ENCODE peak calls at places on chromosomes 11 and 22, in five cellular contexts. V is coronary artery, Q is uterus, S is choroid plexus epithelial cell, M is HCT116. X is an unnamed sample.
A peak's percentile ranks its signal among the peaks of the same experiment; 100 is the strongest.

GRCh38 chr22:19597399-19597735 is 73.2 kb upstream of the CLDN5 start:
- DNase-seq in S (no peak), Q (no peak), M (no peak), V (no peak), X (no peak)

GRCh38 chr11:71322861-71323582 is 70.6 kb upstream of the SHANK2 start:
- DNase-seq in Q (no peak), V (no peak), S (no peak), M (no peak), X (no peak)

GRCh38 chr11:69645801-69646492 is 5.0 kb downstream of the CCND1 start:
- DNase-seq in Q (no peak), S (no peak), V (no peak), M (no peak), X (no peak)

GRCh38 chr22:44025171-44026065 is 1.3 kb downstream of the PARVB start:
- DNase-seq in Q (peak; percentile 44), V (no peak), M (no peak), S (no peak), X (no peak)

GRCh38 chr11:3984896-3985295 is 109.7 kb upstream of the RRM1 start:
- DNase-seq in V (no peak), S (peak; percentile 61), Q (no peak), M (no peak), X (no peak)

GRCh38 chr11:78796956-78797355 is 222.3 kb upstream of the NARS2 start:
- DNase-seq in M (no peak), V (no peak), Q (no peak), S (peak; percentile 92), X (no peak)

GRCh38 chr11:9160166-9160565 is 68.8 kb upstream of the SCUBE2 start:
- DNase-seq in M (no peak), Q (no peak), V (no peak), S (peak; percentile 21), X (no peak)

GRCh38 chr11:82814379-82814778 is 80.7 kb upstream of the FAM181B start:
- DNase-seq in V (no peak), Q (no peak), S (no peak), M (no peak), X (no peak)

GRCh38 chr11:65880844-65881421 is 1.3 kb downstream of the CTSW start:
- DNase-seq in Q (no peak), M (no peak), V (no peak), S (no peak), X (no peak)

GRCh38 chr22:47292546-47293320 is 530.3 kb downstream of the TBC1D22A start:
- DNase-seq in V (peak; percentile 33), Q (peak; percentile 1), M (no peak), S (peak; percentile 72), X (no peak)

GRCh38 chr22:44632823-44633478 is 69.1 kb upstream of the PRR5 start:
- DNase-seq in M (no peak), S (no peak), Q (no peak), V (no peak), X (no peak)

GRCh38 chr22:46734830-46735453 is 3.1 kb downstream of the CERK start:
- DNase-seq in Q (no peak), S (peak; percentile 29), V (no peak), M (no peak), X (peak; percentile 43)

GRCh38 chr11:108654994-108655631 is 9.8 kb upstream of the DDX10 start:
- DNase-seq in V (no peak), S (peak; percentile 79), M (peak; percentile 54), Q (peak; percentile 27), X (no peak)

GRCh38 chr22:36510966-36511881 is 4.4 kb upstream of the FOXRED2 start:
- DNase-seq in V (no peak), M (no peak), S (peak; percentile 76), Q (no peak), X (no peak)

GRCh38 chr11:59545179-59546020 is 34.1 kb downstream of the OR4D9 start:
- DNase-seq in S (peak; percentile 93), Q (no peak), M (peak; percentile 91), V (no peak), X (no peak)

GRCh38 chr11:118417801-118418200 is 16.4 kb downstream of the ATP5MG start:
- DNase-seq in M (no peak), Q (no peak), S (no peak), V (no peak), X (no peak)

GRCh38 chr22:46069518-46070214 is 80.7 kb upstream of the PPARA start:
- DNase-seq in V (peak; percentile 95), M (peak; percentile 91), S (peak; percentile 70), Q (peak; percentile 94), X (no peak)

GRCh38 chr11:135069043-135069442 is 657.0 kb upstream of the B3GAT1 start:
- DNase-seq in S (no peak), Q (no peak), M (no peak), V (no peak), X (no peak)

GRCh38 chr22:43213066-43213465 is 26.1 kb upstream of the TTLL12 start:
- DNase-seq in M (no peak), V (no peak), Q (no peak), S (no peak), X (no peak)

GRCh38 chr22:44459041-44459440 is 39.0 kb downstream of the RTL6 start:
- DNase-seq in M (no peak), S (no peak), Q (no peak), V (peak; percentile 35), X (no peak)

GRCh38 chr11:6610591-6610990 is 1.4 kb downstream of the TAF10 start:
- DNase-seq in Q (peak; percentile 39), S (no peak), V (peak; percentile 73), M (no peak), X (no peak)

GRCh38 chr22:22923379-22923778 is 35.8 kb downstream of the IGLL5 start:
- DNase-seq in M (no peak), Q (no peak), V (no peak), S (no peak), X (no peak)

GRCh38 chr22:27223317-27224177 is 566.2 kb downstream of the MIAT start:
- DNase-seq in M (no peak), S (peak; percentile 87), V (peak; percentile 60), Q (no peak), X (no peak)

GRCh38 chr11:1649021-1649420 is 19.4 kb downstream of the KRTAP5-5 start:
- DNase-seq in S (no peak), M (no peak), Q (no peak), V (no peak), X (no peak)

GRCh38 chr11:115580927-115581680 is 76.9 kb upstream of the CADM1 start:
- DNase-seq in V (no peak), S (no peak), Q (no peak), M (no peak), X (no peak)

GRCh38 chr11:35014352-35014751 is 97.9 kb downstream of the PDHX start:
- DNase-seq in M (no peak), S (peak; percentile 88), Q (no peak), V (no peak), X (no peak)

GRCh38 chr11:17408641-17409040 is 20.2 kb upstream of the KCNJ11 start:
- DNase-seq in S (no peak), M (no peak), Q (no peak), V (no peak), X (no peak)

GRCh38 chr11:109371444-109372176 is 50.4 kb upstream of the C11orf87 start:
- DNase-seq in S (no peak), V (no peak), M (no peak), Q (no peak), X (no peak)

GRCh38 chr22:48492371-48493320 is 1335.0 kb downstream of the BRD1 start:
- DNase-seq in S (peak; percentile 85), M (peak; percentile 48), Q (peak; percentile 53), V (no peak), X (peak; percentile 39)

GRCh38 chr22:24134090-24134846 is 47.0 kb upstream of the SUSD2 start:
- DNase-seq in M (no peak), S (peak; percentile 36), V (no peak), Q (peak; percentile 37), X (no peak)

GRCh38 chr22:24128631-24129601 is 52.4 kb upstream of the SUSD2 start:
- DNase-seq in V (no peak), Q (peak; percentile 17), S (no peak), M (no peak), X (no peak)

GRCh38 chr22:24129980-24130379 is 51.3 kb upstream of the SUSD2 start:
- DNase-seq in M (no peak), S (no peak), Q (no peak), V (no peak), X (no peak)

GRCh38 chr22:24137595-24137994 is 43.7 kb upstream of the SUSD2 start:
- DNase-seq in M (no peak), V (no peak), S (peak; percentile 79), Q (peak; percentile 70), X (no peak)

DNA sequence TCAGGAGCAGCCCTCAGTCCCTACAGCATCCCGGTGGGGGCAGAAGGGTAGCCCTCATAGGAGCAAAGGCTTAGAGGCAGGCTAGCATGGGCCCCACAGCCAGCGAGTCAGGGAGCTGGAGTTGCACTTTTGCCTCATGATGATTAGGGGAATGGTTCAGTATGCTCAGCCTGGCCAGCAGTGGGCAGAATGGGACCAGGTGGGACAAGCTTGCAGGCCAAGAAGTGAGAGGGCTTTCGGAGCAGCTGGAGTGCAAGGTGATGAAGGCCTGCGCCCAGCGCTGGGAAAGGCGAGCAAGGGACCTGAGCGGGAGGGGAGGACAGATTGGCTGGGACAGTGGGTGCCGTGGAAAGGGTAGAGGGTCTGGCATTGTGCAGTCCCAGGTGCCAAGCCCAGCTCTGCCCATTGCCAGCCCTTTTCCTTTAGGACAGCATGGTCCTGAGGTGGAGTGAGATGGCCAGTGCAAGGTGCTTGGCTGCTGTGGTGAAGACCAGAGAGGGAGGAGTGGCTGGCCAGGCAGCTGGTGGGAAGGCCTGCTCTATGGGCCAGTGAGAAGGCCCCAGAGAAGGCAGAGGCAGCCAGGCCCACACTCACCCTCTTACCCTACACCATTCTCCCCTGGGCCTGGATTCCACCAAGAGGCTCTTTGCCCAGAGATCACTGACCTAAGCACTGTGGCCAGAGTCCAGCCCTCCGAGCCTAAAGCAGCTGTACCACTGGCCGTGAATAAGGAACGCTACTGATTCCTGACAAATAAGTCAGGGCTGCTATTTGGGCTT is 47.9 kb upstream of the SUSD2 start:
- DNase-seq in V (no peak), Q (peak; percentile 38), S (peak; percentile 58), M (no peak), X (no peak)
- TF ChIP-seq CTCF in V (peak; percentile 41), Q (peak; percentile 28), S (peak; percentile 66), M (no peak), X (no peak)

GRCh38 chr22:24146791-24147353 is 34.4 kb upstream of the SUSD2 start:
- DNase-seq in M (no peak), V (peak; percentile 83), Q (peak; percentile 79), S (peak; percentile 79), X (no peak)
- TF ChIP-seq CTCF in M (no peak), V (no peak), Q (no peak), S (no peak), X (no peak)

GRCh38 chr22:28497188-28497587 is 182.5 kb downstream of the TTC28 start:
- DNase-seq in V (no peak), M (no peak), S (peak; percentile 19), Q (no peak), X (no peak)
- TF ChIP-seq CTCF in V (no peak), M (no peak), S (no peak), Q (no peak), X (no peak)

DNA sequence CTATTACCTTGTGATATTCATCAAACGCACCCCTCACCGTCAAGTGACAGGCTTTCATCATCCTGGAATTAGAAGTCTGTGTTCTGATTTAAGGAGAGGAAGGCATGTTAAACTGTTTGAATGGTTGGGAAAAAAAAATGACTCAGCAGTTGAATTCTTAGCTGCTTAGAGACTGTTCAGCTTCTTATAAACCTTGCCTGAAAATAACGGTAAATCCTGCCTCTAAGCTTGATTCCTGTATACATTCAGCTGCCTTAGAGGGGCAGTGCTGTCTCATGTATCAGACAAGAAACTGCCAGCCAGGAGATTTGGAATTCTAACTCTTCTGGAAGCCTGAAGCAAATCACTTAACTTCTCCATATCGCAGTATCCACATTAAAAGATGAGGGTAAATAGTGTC is 437.4 kb downstream of the JRKL start:
- DNase-seq in S (peak; percentile 11), Q (no peak), V (no peak), M (no peak), X (no peak)
- TF ChIP-seq CTCF in S (no peak), Q (no peak), V (no peak), M (no peak), X (no peak)

X was measured in natural killer cell.